ENCODE peak calls at places on chromosomes 2 and 18, in eight cellular contexts. M, V, A, H, K, W, U and Y are unnamed samples.

GRCh38 chr2:134421556-134422328 is 167.9 kb downstream of the MGAT5 start:
- DNase-seq in K (no peak), H (no peak), M (no peak), V (no peak), W (no peak), A (no peak), U (no peak), Y (no peak)

GRCh38 chr2:16774091-16774490 is 108.5 kb upstream of the CYRIA start:
- DNase-seq in K (no peak), V (no peak), H (no peak), W (no peak), M (no peak), U (no peak), A (no peak), Y (no peak)

GRCh38 chr2:73101626-73102256 is 11.0 kb downstream of the RAB11FIP5 start:
- DNase-seq in W (peak; percentile 37), K (no peak), A (no peak), M (no peak), H (no peak), V (no peak), U (no peak), Y (no peak)

GRCh38 chr18:49814147-49814499 is 790 bp upstream of the ACAA2 start:
- DNase-seq in M (peak; percentile 63), W (no peak), U (peak; percentile 56), H (no peak), K (peak; percentile 73), V (no peak), A (peak; percentile 58), Y (no peak)

GRCh38 chr2:127197475-127198385 is 22.4 kb downstream of the CYP27C1 start:
- DNase-seq in A (no peak), K (peak; percentile 64), V (peak; percentile 83), W (no peak), M (peak; percentile 77), H (no peak), U (peak; percentile 43), Y (peak; percentile 28)

GRCh38 chr2:28752608-28752984 is 966 bp downstream of the PPP1CB start:
- DNase-seq in M (no peak), W (no peak), V (no peak), A (no peak), H (no peak), U (no peak), K (no peak), Y (no peak)

GRCh38 chr2:196435189-196435588 is 204.3 kb upstream of the CCDC150 start:
- DNase-seq in A (no peak), V (no peak), H (no peak), W (no peak), K (no peak), M (no peak), U (no peak), Y (no peak)

GRCh38 chr2:124985210-124985760 is 960.2 kb downstream of the CNTNAP5 start:
- DNase-seq in U (no peak), V (no peak), W (no peak), M (no peak), K (no peak), H (peak; percentile 18), A (peak; percentile 1), Y (no peak)

GRCh38 chr2:70440621-70441020 is 113.0 kb downstream of the TGFA start:
- DNase-seq in H (no peak), K (no peak), V (no peak), W (no peak), M (no peak), U (no peak), A (no peak), Y (no peak)

GRCh38 chr18:12921178-12921577 is 26.6 kb upstream of the SEH1L start:
- DNase-seq in U (no peak), K (no peak), M (no peak), V (no peak), A (no peak), H (no peak), W (no peak), Y (peak; percentile 55)

GRCh38 chr2:196499686-196500085 is 139.8 kb upstream of the CCDC150 start:
- DNase-seq in K (no peak), A (no peak), W (no peak), U (no peak), M (no peak), V (no peak), H (no peak), Y (no peak)

GRCh38 chr2:7730449-7730848 is 813.2 kb downstream of the RNF144A start:
- DNase-seq in K (no peak), A (no peak), W (no peak), H (no peak), U (no peak), V (no peak), M (no peak), Y (no peak)

GRCh38 chr2:30252723-30253688 is 21.7 kb downstream of the LBH start:
- DNase-seq in M (peak; percentile 26), A (peak; percentile 63), W (no peak), V (peak; percentile 61), K (peak; percentile 43), H (peak; percentile 40), U (peak; percentile 89), Y (peak; percentile 42)

GRCh38 chr2:169663247-169663646 is 31.0 kb downstream of the CFAP210 start:
- DNase-seq in H (no peak), V (no peak), K (no peak), M (no peak), A (no peak), W (no peak), U (no peak), Y (no peak)

GRCh38 chr18:48330016-48330991 is 78.9 kb downstream of the ZBTB7C start:
- DNase-seq in H (peak; percentile 43), U (peak; percentile 70), A (peak; percentile 95), K (no peak), M (no peak), V (peak; percentile 36), W (no peak), Y (no peak)

GRCh38 chr2:181058378-181059269 is 78.2 kb downstream of the UBE2E3 start:
- DNase-seq in U (no peak), M (peak; percentile 15), V (no peak), K (no peak), H (no peak), A (peak; percentile 31), W (no peak), Y (no peak)

GRCh38 chr2:197205590-197206215 is 104.9 kb downstream of the ANKRD44 start:
- DNase-seq in H (no peak), U (no peak), K (peak; percentile 35), M (peak; percentile 30), W (no peak), V (no peak), A (no peak), Y (peak; percentile 57)

GRCh38 chr2:71933467-71934319 is 214.0 kb downstream of the CYP26B1 start:
- DNase-seq in V (no peak), K (no peak), A (peak; percentile 15), U (no peak), W (no peak), H (no peak), M (no peak), Y (no peak)
- TF ChIP-seq CTCF in V (peak; percentile 56), K (no peak), A (peak; percentile 26), U (no peak), W (peak; percentile 66), H (peak; percentile 53), M (no peak), Y (no peak)

DNA sequence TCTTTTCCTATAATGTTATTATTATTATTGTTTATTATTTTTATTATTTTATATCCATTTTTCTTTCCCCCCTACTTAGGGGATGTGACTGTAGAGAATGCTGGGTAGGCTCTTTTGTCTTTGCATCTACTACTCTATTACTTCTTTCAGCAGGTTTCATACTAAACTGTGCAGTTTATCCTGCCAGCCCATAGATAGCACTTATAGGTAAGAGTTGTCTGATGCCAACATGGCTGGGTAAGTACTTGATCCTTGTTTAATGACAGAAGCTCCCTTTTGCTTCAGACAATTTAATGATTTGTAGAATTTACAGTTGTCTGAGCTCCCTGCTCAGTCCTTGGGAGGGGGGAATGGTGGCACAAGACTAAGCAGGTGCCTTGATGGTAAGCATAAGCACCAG is 262.9 kb upstream of the CDH2 start:
- DNase-seq in A (no peak), M (no peak), V (no peak), U (no peak), W (no peak), H (no peak), K (no peak), Y (no peak)
- TF ChIP-seq CTCF in A (no peak), M (no peak), V (no peak), U (no peak), W (no peak), H (no peak), K (no peak), Y (no peak)

GRCh38 chr2:231722721-231723307 is 14.5 kb downstream of the PTMA start:
- DNase-seq in W (peak; percentile 21), A (no peak), H (no peak), V (no peak), M (no peak), K (no peak), U (no peak), Y (no peak)
- TF ChIP-seq CTCF in W (no peak), A (no peak), H (no peak), V (no peak), M (no peak), K (no peak), U (no peak), Y (no peak)

GRCh38 chr2:105596522-105596921 is 148.2 kb upstream of the NCK2 start:
- DNase-seq in U (no peak), A (no peak), W (no peak), H (no peak), K (no peak), M (no peak), V (no peak), Y (no peak)

GRCh38 chr2:105595536-105595935 is 149.2 kb upstream of the NCK2 start:
- DNase-seq in W (no peak), H (no peak), V (peak; percentile 10), U (no peak), K (no peak), A (peak; percentile 76), M (no peak), Y (no peak)

GRCh38 chr2:105592288-105592687 is 152.4 kb upstream of the NCK2 start:
- DNase-seq in V (no peak), U (no peak), A (no peak), M (no peak), W (no peak), H (no peak), K (no peak), Y (no peak)

GRCh38 chr2:105590780-105591660 is 153.7 kb upstream of the NCK2 start:
- DNase-seq in V (no peak), H (no peak), M (no peak), K (no peak), U (no peak), A (no peak), W (no peak), Y (no peak)

GRCh38 chr2:105593221-105593967 is 151.3 kb upstream of the NCK2 start:
- DNase-seq in H (no peak), W (no peak), M (no peak), V (no peak), K (no peak), A (peak; percentile 26), U (no peak), Y (no peak)
- TF ChIP-seq CTCF in H (no peak), W (no peak), M (no peak), V (no peak), K (no peak), A (no peak), U (no peak), Y (no peak)